ENCODE peak calls at places on chromosomes 7 and 10, in ten cellular contexts. G is GM04503; N is activated T-cell treated with anti-CD3 and anti-CD28 coated beads, Interleukin-2, amount 50 U/mL, for 4 hours; E is transverse colon; D is adipocyte; X is HepG2; P is mesendoderm; U is SK-N-SH; T is adrenal gland; R is LoVo. F is an unnamed sample.

GRCh38 chr10:53476650-53477312 is 704.2 kb upstream of the MBL2 start:
- DNase-seq in D (no peak), E (no peak), U (no peak), P (peak; percentile 51), N (no peak), X (no peak), R (no peak), G (no peak), T (no peak), F (no peak)

GRCh38 chr7:100556541-100556940 is 17.2 kb downstream of the SAP25 start:
- DNase-seq in P (no peak), D (peak; percentile 78), U (no peak), N (no peak), X (no peak), R (no peak), T (peak; percentile 66), E (no peak), G (peak; percentile 62), F (no peak)

GRCh38 chr10:5948999-5949759 is 28.2 kb downstream of the IL15RA start:
- DNase-seq in P (peak; percentile 75), R (no peak), G (no peak), D (peak; percentile 67), E (peak; percentile 64), N (peak; percentile 22), T (peak; percentile 69), X (peak; percentile 46), U (peak; percentile 65), F (peak; percentile 64)

GRCh38 chr10:125158528-125159485 is 1.6 kb downstream of the CTBP2 start:
- DNase-seq in U (peak; percentile 81), D (peak; percentile 73), P (no peak), R (no peak), T (peak; percentile 45), G (no peak), X (no peak), E (peak; percentile 61), N (no peak), F (no peak)

GRCh38 chr7:23106801-23107713 is 1.5 kb downstream of the KLHL7 start:
- DNase-seq in N (no peak), U (no peak), T (no peak), G (no peak), R (no peak), E (no peak), X (no peak), P (no peak), D (peak; percentile 42), F (no peak)

GRCh38 chr7:2734084-2734601 is 46.1 kb downstream of the AMZ1 start:
- DNase-seq in U (no peak), X (no peak), T (no peak), P (no peak), N (no peak), D (no peak), G (no peak), E (no peak), R (no peak), F (no peak)

GRCh38 chr10:16011548-16011947 is 151.2 kb upstream of the MINDY3 start:
- DNase-seq in T (no peak), R (no peak), P (no peak), G (no peak), U (no peak), E (no peak), D (no peak), N (no peak), X (no peak), F (no peak)

GRCh38 chr7:142300689-142301088 is 42.8 kb upstream of the PRSS58 start:
- DNase-seq in P (peak; percentile 92), U (peak; percentile 23), T (no peak), D (no peak), X (no peak), G (no peak), R (no peak), N (peak; percentile 22), E (no peak), F (no peak)

GRCh38 chr7:69871213-69871885 is 273.1 kb downstream of the AUTS2 start:
- DNase-seq in G (peak; percentile 47), N (no peak), U (peak; percentile 36), R (no peak), T (peak; percentile 39), X (no peak), E (no peak), D (peak; percentile 77), P (no peak), F (peak; percentile 55)

GRCh38 chr7:155911471-155912105 is 99.3 kb upstream of the SHH start:
- DNase-seq in G (no peak), U (no peak), R (no peak), X (no peak), T (no peak), E (no peak), P (no peak), D (no peak), N (no peak), F (no peak)

GRCh38 chr7:984361-985126 is 1.6 kb downstream of the CYP2W1 start:
- DNase-seq in G (no peak), N (no peak), X (no peak), U (no peak), T (no peak), P (no peak), R (no peak), E (no peak), D (no peak), F (no peak)

GRCh38 chr10:34905200-34905927 is 90.3 kb upstream of the PARD3 start:
- DNase-seq in N (no peak), E (no peak), R (no peak), G (no peak), T (no peak), P (peak; percentile 40), X (no peak), D (no peak), U (no peak), F (no peak)

GRCh38 chr10:125004571-125005311 is 62.8 kb downstream of the ZRANB1 start:
- DNase-seq in E (peak; percentile 4), N (no peak), U (peak; percentile 22), P (peak; percentile 64), R (no peak), X (no peak), D (no peak), G (no peak), T (peak; percentile 12), F (no peak)

GRCh38 chr7:47386273-47386820 is 195.6 kb downstream of the TNS3 start:
- DNase-seq in P (no peak), N (no peak), U (no peak), X (no peak), R (no peak), D (no peak), T (peak; percentile 12), E (peak; percentile 4), G (no peak), F (no peak)

GRCh38 chr7:24197852-24198251 is 86.1 kb upstream of the NPY start:
- DNase-seq in R (no peak), D (no peak), N (no peak), T (no peak), X (no peak), P (no peak), U (no peak), G (no peak), E (no peak), F (no peak)

F was measured in SK-N-DZ.